ENCODE peak calls at places on chromosome 3, in eight cellular contexts. One of them, this sample, is unnamed.

GRCh38 chr3:181176610-181177009 is 187.1 kb upstream of the DNAJC19 start:
- DNase-seq in NCI-H1048: no peak
- DNase-seq in activated CD4-positive, alpha-beta T cell treated with anti-CD3 and anti-CD28 coated beads, Interleukin-2, amount 10 ng/mL, durations not matched to agents 7 days and 5 days: peak
- DNase-seq in ascending aorta: peak
- DNase-seq in activated CD8-positive, alpha-beta T cell treated with anti-CD3 and anti-CD28 coated beads, Interleukin-2, amount 10 ng/mL, durations not matched to agents 7 days and 5 days: peak
- DNase-seq in EL: peak
- DNase-seq in ecto neural progenitor cell: peak
- DNase-seq in glutamatergic neuron: peak
- DNase-seq in this sample: peak

GRCh38 chr3:4693620-4694019 is 200.5 kb downstream of the ITPR1 start:
- DNase-seq in NCI-H1048: no peak
- DNase-seq in ascending aorta: no peak
- DNase-seq in ecto neural progenitor cell: no peak
- DNase-seq in EL: no peak
- DNase-seq in activated CD4-positive, alpha-beta T cell treated with anti-CD3 and anti-CD28 coated beads, Interleukin-2, amount 10 ng/mL, durations not matched to agents 7 days and 5 days: no peak
- DNase-seq in activated CD8-positive, alpha-beta T cell treated with anti-CD3 and anti-CD28 coated beads, Interleukin-2, amount 10 ng/mL, durations not matched to agents 7 days and 5 days: no peak
- DNase-seq in glutamatergic neuron: no peak
- DNase-seq in this sample: no peak

GRCh38 chr3:129064969-129065726 is 4.6 kb downstream of the GP9 start:
- DNase-seq in glutamatergic neuron: no peak
- DNase-seq in ascending aorta: no peak
- DNase-seq in activated CD4-positive, alpha-beta T cell treated with anti-CD3 and anti-CD28 coated beads, Interleukin-2, amount 10 ng/mL, durations not matched to agents 7 days and 5 days: no peak
- DNase-seq in activated CD8-positive, alpha-beta T cell treated with anti-CD3 and anti-CD28 coated beads, Interleukin-2, amount 10 ng/mL, durations not matched to agents 7 days and 5 days: no peak
- DNase-seq in NCI-H1048: no peak
- DNase-seq in EL: no peak
- DNase-seq in ecto neural progenitor cell: no peak
- DNase-seq in this sample: no peak

GRCh38 chr3:132083583-132084372 is 49.0 kb upstream of the CPNE4 start:
- DNase-seq in NCI-H1048: no peak
- DNase-seq in EL: peak
- DNase-seq in glutamatergic neuron: no peak
- DNase-seq in activated CD4-positive, alpha-beta T cell treated with anti-CD3 and anti-CD28 coated beads, Interleukin-2, amount 10 ng/mL, durations not matched to agents 7 days and 5 days: no peak
- DNase-seq in activated CD8-positive, alpha-beta T cell treated with anti-CD3 and anti-CD28 coated beads, Interleukin-2, amount 10 ng/mL, durations not matched to agents 7 days and 5 days: no peak
- DNase-seq in ecto neural progenitor cell: no peak
- DNase-seq in ascending aorta: no peak
- DNase-seq in this sample: no peak

GRCh38 chr3:140296796-140297352 is 361.9 kb downstream of the CLSTN2 start:
- DNase-seq in ascending aorta: no peak
- DNase-seq in ecto neural progenitor cell: no peak
- DNase-seq in NCI-H1048: no peak
- DNase-seq in activated CD4-positive, alpha-beta T cell treated with anti-CD3 and anti-CD28 coated beads, Interleukin-2, amount 10 ng/mL, durations not matched to agents 7 days and 5 days: no peak
- DNase-seq in activated CD8-positive, alpha-beta T cell treated with anti-CD3 and anti-CD28 coated beads, Interleukin-2, amount 10 ng/mL, durations not matched to agents 7 days and 5 days: no peak
- DNase-seq in EL: no peak
- DNase-seq in glutamatergic neuron: no peak
- DNase-seq in this sample: no peak

GRCh38 chr3:88807471-88808090 is 299.8 kb upstream of the EPHA3 start:
- DNase-seq in ascending aorta: no peak
- DNase-seq in ecto neural progenitor cell: no peak
- DNase-seq in glutamatergic neuron: no peak
- DNase-seq in activated CD8-positive, alpha-beta T cell treated with anti-CD3 and anti-CD28 coated beads, Interleukin-2, amount 10 ng/mL, durations not matched to agents 7 days and 5 days: no peak
- DNase-seq in activated CD4-positive, alpha-beta T cell treated with anti-CD3 and anti-CD28 coated beads, Interleukin-2, amount 10 ng/mL, durations not matched to agents 7 days and 5 days: no peak
- DNase-seq in EL: peak
- DNase-seq in NCI-H1048: no peak
- DNase-seq in this sample: no peak

GRCh38 chr3:51389423-51390183 is 1.5 kb upstream of the RBM15B start:
- DNase-seq in ascending aorta: peak
- DNase-seq in glutamatergic neuron: peak
- DNase-seq in NCI-H1048: peak
- DNase-seq in activated CD4-positive, alpha-beta T cell treated with anti-CD3 and anti-CD28 coated beads, Interleukin-2, amount 10 ng/mL, durations not matched to agents 7 days and 5 days: peak
- DNase-seq in ecto neural progenitor cell: peak
- DNase-seq in activated CD8-positive, alpha-beta T cell treated with anti-CD3 and anti-CD28 coated beads, Interleukin-2, amount 10 ng/mL, durations not matched to agents 7 days and 5 days: peak
- DNase-seq in EL: peak
- DNase-seq in this sample: peak

GRCh38 chr3:186722457-186722856 is 5.3 kb downstream of the KNG1 start:
- DNase-seq in EL: peak
- DNase-seq in ascending aorta: no peak
- DNase-seq in activated CD4-positive, alpha-beta T cell treated with anti-CD3 and anti-CD28 coated beads, Interleukin-2, amount 10 ng/mL, durations not matched to agents 7 days and 5 days: no peak
- DNase-seq in ecto neural progenitor cell: no peak
- DNase-seq in NCI-H1048: no peak
- DNase-seq in activated CD8-positive, alpha-beta T cell treated with anti-CD3 and anti-CD28 coated beads, Interleukin-2, amount 10 ng/mL, durations not matched to agents 7 days and 5 days: no peak
- DNase-seq in glutamatergic neuron: no peak
- DNase-seq in this sample: no peak

GRCh38 chr3:5078151-5078550 is 43.9 kb upstream of the ARL8B start:
- DNase-seq in activated CD4-positive, alpha-beta T cell treated with anti-CD3 and anti-CD28 coated beads, Interleukin-2, amount 10 ng/mL, durations not matched to agents 7 days and 5 days: no peak
- DNase-seq in glutamatergic neuron: no peak
- DNase-seq in EL: peak
- DNase-seq in NCI-H1048: no peak
- DNase-seq in ecto neural progenitor cell: no peak
- DNase-seq in activated CD8-positive, alpha-beta T cell treated with anti-CD3 and anti-CD28 coated beads, Interleukin-2, amount 10 ng/mL, durations not matched to agents 7 days and 5 days: no peak
- DNase-seq in ascending aorta: no peak
- DNase-seq in this sample: no peak

GRCh38 chr3:178203650-178204049 is 332.6 kb upstream of the KCNMB2 start:
- DNase-seq in activated CD4-positive, alpha-beta T cell treated with anti-CD3 and anti-CD28 coated beads, Interleukin-2, amount 10 ng/mL, durations not matched to agents 7 days and 5 days: no peak
- DNase-seq in activated CD8-positive, alpha-beta T cell treated with anti-CD3 and anti-CD28 coated beads, Interleukin-2, amount 10 ng/mL, durations not matched to agents 7 days and 5 days: no peak
- DNase-seq in glutamatergic neuron: no peak
- DNase-seq in EL: no peak
- DNase-seq in ecto neural progenitor cell: no peak
- DNase-seq in ascending aorta: no peak
- DNase-seq in NCI-H1048: no peak
- DNase-seq in this sample: no peak

GRCh38 chr3:58350627-58351013 is 17.9 kb downstream of the PXK start:
- DNase-seq in ascending aorta: no peak
- DNase-seq in activated CD4-positive, alpha-beta T cell treated with anti-CD3 and anti-CD28 coated beads, Interleukin-2, amount 10 ng/mL, durations not matched to agents 7 days and 5 days: no peak
- DNase-seq in activated CD8-positive, alpha-beta T cell treated with anti-CD3 and anti-CD28 coated beads, Interleukin-2, amount 10 ng/mL, durations not matched to agents 7 days and 5 days: no peak
- DNase-seq in ecto neural progenitor cell: no peak
- DNase-seq in EL: peak
- DNase-seq in glutamatergic neuron: no peak
- DNase-seq in NCI-H1048: no peak
- DNase-seq in this sample: peak

GRCh38 chr3:9600597-9600996 is 47.0 kb upstream of the LHFPL4 start:
- DNase-seq in ecto neural progenitor cell: no peak
- DNase-seq in NCI-H1048: no peak
- DNase-seq in activated CD8-positive, alpha-beta T cell treated with anti-CD3 and anti-CD28 coated beads, Interleukin-2, amount 10 ng/mL, durations not matched to agents 7 days and 5 days: no peak
- DNase-seq in activated CD4-positive, alpha-beta T cell treated with anti-CD3 and anti-CD28 coated beads, Interleukin-2, amount 10 ng/mL, durations not matched to agents 7 days and 5 days: peak
- DNase-seq in glutamatergic neuron: peak
- DNase-seq in ascending aorta: peak
- DNase-seq in EL: no peak
- DNase-seq in this sample: no peak

GRCh38 chr3:42718338-42718737 is 15.7 kb upstream of the HHATL start:
- DNase-seq in activated CD4-positive, alpha-beta T cell treated with anti-CD3 and anti-CD28 coated beads, Interleukin-2, amount 10 ng/mL, durations not matched to agents 7 days and 5 days: no peak
- DNase-seq in ecto neural progenitor cell: no peak
- DNase-seq in EL: no peak
- DNase-seq in activated CD8-positive, alpha-beta T cell treated with anti-CD3 and anti-CD28 coated beads, Interleukin-2, amount 10 ng/mL, durations not matched to agents 7 days and 5 days: no peak
- DNase-seq in glutamatergic neuron: no peak
- DNase-seq in NCI-H1048: no peak
- DNase-seq in ascending aorta: no peak
- DNase-seq in this sample: no peak

GRCh38 chr3:12663936-12664908 is at the start of gene RAF1:
- DNase-seq in NCI-H1048: peak
- DNase-seq in ecto neural progenitor cell: peak
- DNase-seq in activated CD8-positive, alpha-beta T cell treated with anti-CD3 and anti-CD28 coated beads, Interleukin-2, amount 10 ng/mL, durations not matched to agents 7 days and 5 days: peak
- DNase-seq in activated CD4-positive, alpha-beta T cell treated with anti-CD3 and anti-CD28 coated beads, Interleukin-2, amount 10 ng/mL, durations not matched to agents 7 days and 5 days: peak
- DNase-seq in EL: peak
- DNase-seq in glutamatergic neuron: peak
- DNase-seq in ascending aorta: peak
- DNase-seq in this sample: peak

GRCh38 chr3:159185443-159186050 is 383.7 kb downstream of the MFSD1 start:
- DNase-seq in ecto neural progenitor cell: no peak
- DNase-seq in ascending aorta: no peak
- DNase-seq in glutamatergic neuron: no peak
- DNase-seq in activated CD4-positive, alpha-beta T cell treated with anti-CD3 and anti-CD28 coated beads, Interleukin-2, amount 10 ng/mL, durations not matched to agents 7 days and 5 days: no peak
- DNase-seq in EL: no peak
- DNase-seq in NCI-H1048: no peak
- DNase-seq in activated CD8-positive, alpha-beta T cell treated with anti-CD3 and anti-CD28 coated beads, Interleukin-2, amount 10 ng/mL, durations not matched to agents 7 days and 5 days: no peak
- DNase-seq in this sample: no peak

GRCh38 chr3:74751775-74752174 is 137.3 kb upstream of the CNTN3 start:
- DNase-seq in activated CD8-positive, alpha-beta T cell treated with anti-CD3 and anti-CD28 coated beads, Interleukin-2, amount 10 ng/mL, durations not matched to agents 7 days and 5 days: no peak
- DNase-seq in activated CD4-positive, alpha-beta T cell treated with anti-CD3 and anti-CD28 coated beads, Interleukin-2, amount 10 ng/mL, durations not matched to agents 7 days and 5 days: no peak
- DNase-seq in ascending aorta: no peak
- DNase-seq in EL: no peak
- DNase-seq in glutamatergic neuron: no peak
- DNase-seq in ecto neural progenitor cell: no peak
- DNase-seq in NCI-H1048: no peak
- DNase-seq in this sample: no peak

GRCh38 chr3:8482263-8482662 is 19.4 kb upstream of the LMCD1 start:
- DNase-seq in NCI-H1048: no peak
- DNase-seq in ascending aorta: no peak
- DNase-seq in EL: no peak
- DNase-seq in activated CD4-positive, alpha-beta T cell treated with anti-CD3 and anti-CD28 coated beads, Interleukin-2, amount 10 ng/mL, durations not matched to agents 7 days and 5 days: no peak
- DNase-seq in activated CD8-positive, alpha-beta T cell treated with anti-CD3 and anti-CD28 coated beads, Interleukin-2, amount 10 ng/mL, durations not matched to agents 7 days and 5 days: no peak
- DNase-seq in ecto neural progenitor cell: no peak
- DNase-seq in glutamatergic neuron: no peak
- DNase-seq in this sample: no peak

GRCh38 chr3:48428863-48429415 is 947 bp downstream of the PLXNB1 start:
- DNase-seq in glutamatergic neuron: peak
- DNase-seq in ecto neural progenitor cell: peak
- DNase-seq in ascending aorta: no peak
- DNase-seq in activated CD4-positive, alpha-beta T cell treated with anti-CD3 and anti-CD28 coated beads, Interleukin-2, amount 10 ng/mL, durations not matched to agents 7 days and 5 days: no peak
- DNase-seq in activated CD8-positive, alpha-beta T cell treated with anti-CD3 and anti-CD28 coated beads, Interleukin-2, amount 10 ng/mL, durations not matched to agents 7 days and 5 days: no peak
- DNase-seq in EL: peak
- DNase-seq in NCI-H1048: no peak
- DNase-seq in this sample: peak

GRCh38 chr3:163971861-163972260 is 1106.4 kb downstream of the SI start:
- DNase-seq in ecto neural progenitor cell: no peak
- DNase-seq in ascending aorta: no peak
- DNase-seq in EL: no peak
- DNase-seq in activated CD8-positive, alpha-beta T cell treated with anti-CD3 and anti-CD28 coated beads, Interleukin-2, amount 10 ng/mL, durations not matched to agents 7 days and 5 days: no peak
- DNase-seq in NCI-H1048: no peak
- DNase-seq in glutamatergic neuron: no peak
- DNase-seq in activated CD4-positive, alpha-beta T cell treated with anti-CD3 and anti-CD28 coated beads, Interleukin-2, amount 10 ng/mL, durations not matched to agents 7 days and 5 days: no peak
- DNase-seq in this sample: no peak

GRCh38 chr3:6018456-6018855 is 830.9 kb downstream of the EDEM1 start:
- DNase-seq in activated CD8-positive, alpha-beta T cell treated with anti-CD3 and anti-CD28 coated beads, Interleukin-2, amount 10 ng/mL, durations not matched to agents 7 days and 5 days: no peak
- DNase-seq in ecto neural progenitor cell: no peak
- DNase-seq in NCI-H1048: no peak
- DNase-seq in EL: no peak
- DNase-seq in ascending aorta: no peak
- DNase-seq in activated CD4-positive, alpha-beta T cell treated with anti-CD3 and anti-CD28 coated beads, Interleukin-2, amount 10 ng/mL, durations not matched to agents 7 days and 5 days: no peak
- DNase-seq in glutamatergic neuron: no peak
- DNase-seq in this sample: no peak

GRCh38 chr3:29609007-29609805 is 328.3 kb downstream of the RBMS3 start:
- DNase-seq in EL: no peak
- DNase-seq in ascending aorta: no peak
- DNase-seq in NCI-H1048: no peak
- DNase-seq in activated CD4-positive, alpha-beta T cell treated with anti-CD3 and anti-CD28 coated beads, Interleukin-2, amount 10 ng/mL, durations not matched to agents 7 days and 5 days: no peak
- DNase-seq in activated CD8-positive, alpha-beta T cell treated with anti-CD3 and anti-CD28 coated beads, Interleukin-2, amount 10 ng/mL, durations not matched to agents 7 days and 5 days: no peak
- DNase-seq in glutamatergic neuron: no peak
- DNase-seq in ecto neural progenitor cell: no peak
- DNase-seq in this sample: no peak

GRCh38 chr3:39150803-39151631 is 2.4 kb downstream of the CSRNP1 start:
- DNase-seq in ecto neural progenitor cell: peak
- DNase-seq in ascending aorta: peak
- DNase-seq in glutamatergic neuron: peak
- DNase-seq in EL: peak
- DNase-seq in activated CD4-positive, alpha-beta T cell treated with anti-CD3 and anti-CD28 coated beads, Interleukin-2, amount 10 ng/mL, durations not matched to agents 7 days and 5 days: peak
- DNase-seq in activated CD8-positive, alpha-beta T cell treated with anti-CD3 and anti-CD28 coated beads, Interleukin-2, amount 10 ng/mL, durations not matched to agents 7 days and 5 days: peak
- DNase-seq in NCI-H1048: no peak
- DNase-seq in this sample: peak

GRCh38 chr3:123953735-123954134 is 7.3 kb downstream of the CCDC14 start:
- DNase-seq in ascending aorta: no peak
- DNase-seq in NCI-H1048: peak
- DNase-seq in glutamatergic neuron: no peak
- DNase-seq in ecto neural progenitor cell: no peak
- DNase-seq in activated CD4-positive, alpha-beta T cell treated with anti-CD3 and anti-CD28 coated beads, Interleukin-2, amount 10 ng/mL, durations not matched to agents 7 days and 5 days: no peak
- DNase-seq in activated CD8-positive, alpha-beta T cell treated with anti-CD3 and anti-CD28 coated beads, Interleukin-2, amount 10 ng/mL, durations not matched to agents 7 days and 5 days: no peak
- DNase-seq in EL: no peak
- DNase-seq in this sample: no peak

GRCh38 chr3:170997966-170998913 is 28.3 kb downstream of the SLC2A2 start:
- DNase-seq in activated CD8-positive, alpha-beta T cell treated with anti-CD3 and anti-CD28 coated beads, Interleukin-2, amount 10 ng/mL, durations not matched to agents 7 days and 5 days: no peak
- DNase-seq in EL: peak
- DNase-seq in NCI-H1048: no peak
- DNase-seq in activated CD4-positive, alpha-beta T cell treated with anti-CD3 and anti-CD28 coated beads, Interleukin-2, amount 10 ng/mL, durations not matched to agents 7 days and 5 days: no peak
- DNase-seq in glutamatergic neuron: no peak
- DNase-seq in ecto neural progenitor cell: no peak
- DNase-seq in ascending aorta: no peak
- DNase-seq in this sample: no peak

GRCh38 chr3:42696356-42697301 is 6.0 kb downstream of the HHATL start:
- DNase-seq in activated CD4-positive, alpha-beta T cell treated with anti-CD3 and anti-CD28 coated beads, Interleukin-2, amount 10 ng/mL, durations not matched to agents 7 days and 5 days: no peak
- DNase-seq in EL: no peak
- DNase-seq in ascending aorta: peak
- DNase-seq in NCI-H1048: no peak
- DNase-seq in activated CD8-positive, alpha-beta T cell treated with anti-CD3 and anti-CD28 coated beads, Interleukin-2, amount 10 ng/mL, durations not matched to agents 7 days and 5 days: no peak
- DNase-seq in glutamatergic neuron: no peak
- DNase-seq in ecto neural progenitor cell: peak
- DNase-seq in this sample: no peak

GRCh38 chr3:33883538-33884203 is 85.2 kb downstream of the PDCD6IP start:
- DNase-seq in glutamatergic neuron: no peak
- DNase-seq in activated CD8-positive, alpha-beta T cell treated with anti-CD3 and anti-CD28 coated beads, Interleukin-2, amount 10 ng/mL, durations not matched to agents 7 days and 5 days: peak
- DNase-seq in ecto neural progenitor cell: no peak
- DNase-seq in ascending aorta: no peak
- DNase-seq in NCI-H1048: no peak
- DNase-seq in EL: peak
- DNase-seq in activated CD4-positive, alpha-beta T cell treated with anti-CD3 and anti-CD28 coated beads, Interleukin-2, amount 10 ng/mL, durations not matched to agents 7 days and 5 days: peak
- DNase-seq in this sample: peak

GRCh38 chr3:105473521-105474223 is 107.0 kb downstream of the ALCAM start:
- DNase-seq in glutamatergic neuron: no peak
- DNase-seq in ecto neural progenitor cell: no peak
- DNase-seq in activated CD4-positive, alpha-beta T cell treated with anti-CD3 and anti-CD28 coated beads, Interleukin-2, amount 10 ng/mL, durations not matched to agents 7 days and 5 days: no peak
- DNase-seq in activated CD8-positive, alpha-beta T cell treated with anti-CD3 and anti-CD28 coated beads, Interleukin-2, amount 10 ng/mL, durations not matched to agents 7 days and 5 days: no peak
- DNase-seq in NCI-H1048: no peak
- DNase-seq in ascending aorta: no peak
- DNase-seq in EL: peak
- DNase-seq in this sample: peak

GRCh38 chr3:16060358-16060852 is 114.1 kb upstream of the GALNT15 start:
- DNase-seq in ascending aorta: peak
- DNase-seq in NCI-H1048: no peak
- DNase-seq in EL: peak
- DNase-seq in activated CD4-positive, alpha-beta T cell treated with anti-CD3 and anti-CD28 coated beads, Interleukin-2, amount 10 ng/mL, durations not matched to agents 7 days and 5 days: no peak
- DNase-seq in ecto neural progenitor cell: no peak
- DNase-seq in activated CD8-positive, alpha-beta T cell treated with anti-CD3 and anti-CD28 coated beads, Interleukin-2, amount 10 ng/mL, durations not matched to agents 7 days and 5 days: no peak
- DNase-seq in glutamatergic neuron: no peak
- DNase-seq in this sample: no peak

GRCh38 chr3:119359476-119359998 is 65.4 kb downstream of the ARHGAP31 start:
- DNase-seq in EL: no peak
- DNase-seq in glutamatergic neuron: no peak
- DNase-seq in activated CD4-positive, alpha-beta T cell treated with anti-CD3 and anti-CD28 coated beads, Interleukin-2, amount 10 ng/mL, durations not matched to agents 7 days and 5 days: no peak
- DNase-seq in activated CD8-positive, alpha-beta T cell treated with anti-CD3 and anti-CD28 coated beads, Interleukin-2, amount 10 ng/mL, durations not matched to agents 7 days and 5 days: no peak
- DNase-seq in ascending aorta: no peak
- DNase-seq in ecto neural progenitor cell: no peak
- DNase-seq in NCI-H1048: no peak
- DNase-seq in this sample: peak

GRCh38 chr3:41328916-41329315 is 129.6 kb downstream of the CTNNB1 start:
- DNase-seq in activated CD8-positive, alpha-beta T cell treated with anti-CD3 and anti-CD28 coated beads, Interleukin-2, amount 10 ng/mL, durations not matched to agents 7 days and 5 days: no peak
- DNase-seq in activated CD4-positive, alpha-beta T cell treated with anti-CD3 and anti-CD28 coated beads, Interleukin-2, amount 10 ng/mL, durations not matched to agents 7 days and 5 days: no peak
- DNase-seq in ecto neural progenitor cell: no peak
- DNase-seq in NCI-H1048: no peak
- DNase-seq in EL: peak
- DNase-seq in glutamatergic neuron: no peak
- DNase-seq in ascending aorta: no peak
- DNase-seq in this sample: no peak

GRCh38 chr3:101635345-101635744 is 41.6 kb downstream of the ZBTB11 start:
- DNase-seq in glutamatergic neuron: no peak
- DNase-seq in ascending aorta: no peak
- DNase-seq in NCI-H1048: no peak
- DNase-seq in activated CD4-positive, alpha-beta T cell treated with anti-CD3 and anti-CD28 coated beads, Interleukin-2, amount 10 ng/mL, durations not matched to agents 7 days and 5 days: no peak
- DNase-seq in activated CD8-positive, alpha-beta T cell treated with anti-CD3 and anti-CD28 coated beads, Interleukin-2, amount 10 ng/mL, durations not matched to agents 7 days and 5 days: no peak
- DNase-seq in EL: no peak
- DNase-seq in ecto neural progenitor cell: no peak
- DNase-seq in this sample: no peak

GRCh38 chr3:171811913-171812321 is 1.6 kb upstream of the PLD1 start:
- DNase-seq in activated CD4-positive, alpha-beta T cell treated with anti-CD3 and anti-CD28 coated beads, Interleukin-2, amount 10 ng/mL, durations not matched to agents 7 days and 5 days: no peak
- DNase-seq in EL: peak
- DNase-seq in glutamatergic neuron: no peak
- DNase-seq in activated CD8-positive, alpha-beta T cell treated with anti-CD3 and anti-CD28 coated beads, Interleukin-2, amount 10 ng/mL, durations not matched to agents 7 days and 5 days: no peak
- DNase-seq in ecto neural progenitor cell: no peak
- DNase-seq in NCI-H1048: no peak
- DNase-seq in ascending aorta: no peak
- DNase-seq in this sample: no peak

GRCh38 chr3:76565496-76566210 is 474.2 kb upstream of the ROBO2 start:
- DNase-seq in ecto neural progenitor cell: no peak
- DNase-seq in NCI-H1048: no peak
- DNase-seq in activated CD8-positive, alpha-beta T cell treated with anti-CD3 and anti-CD28 coated beads, Interleukin-2, amount 10 ng/mL, durations not matched to agents 7 days and 5 days: no peak
- DNase-seq in ascending aorta: no peak
- DNase-seq in activated CD4-positive, alpha-beta T cell treated with anti-CD3 and anti-CD28 coated beads, Interleukin-2, amount 10 ng/mL, durations not matched to agents 7 days and 5 days: no peak
- DNase-seq in glutamatergic neuron: no peak
- DNase-seq in EL: no peak
- DNase-seq in this sample: no peak